ENCODE peak calls at places on chromosomes 3 and 15, in eight cellular contexts. C is SK-N-SH, K is fibroblast of lung, S is GM23248, H is HCT116, J is neuronal stem cell, D is MM.1S, X is endothelial cell of umbilical vein. W is an unnamed sample.

GRCh38 chr3:172152294-172152649 is 112.9 kb downstream of the FNDC3B start:
- DNase-seq in J (no peak), D (no peak), X (peak; percentile 73), H (no peak), C (no peak), S (no peak), K (no peak), W (no peak)

GRCh38 chr3:161177996-161178395 is 43.1 kb upstream of the NMD3 start:
- DNase-seq in C (no peak), X (no peak), H (no peak), D (no peak), J (no peak), S (no peak), K (no peak), W (no peak)

GRCh38 chr3:151935451-151935850 is 62.0 kb downstream of the SUCNR1 start:
- DNase-seq in K (peak; percentile 19), J (no peak), X (no peak), C (no peak), H (no peak), D (no peak), S (no peak), W (no peak)

GRCh38 chr3:120092444-120092843 is 1.8 kb downstream of the GSK3B start:
- DNase-seq in D (no peak), K (no peak), C (no peak), S (no peak), X (peak; percentile 34), H (no peak), J (no peak), W (no peak)

GRCh38 chr15:98085003-98085639 is 124.6 kb downstream of the ARRDC4 start:
- DNase-seq in X (peak; percentile 73), S (peak; percentile 72), C (peak; percentile 44), D (peak; percentile 58), J (peak; percentile 44), H (peak; percentile 56), K (peak; percentile 84), W (peak; percentile 63)

GRCh38 chr3:141336672-141337522 is 31.4 kb upstream of the ZBTB38 start:
- DNase-seq in H (no peak), S (peak; percentile 92), D (no peak), K (peak; percentile 68), X (no peak), J (no peak), C (no peak), W (no peak)

GRCh38 chr3:66104535-66104934 is 65.8 kb upstream of the MAGI1 start:
- DNase-seq in S (no peak), H (no peak), J (no peak), K (no peak), X (no peak), C (no peak), D (no peak), W (no peak)

GRCh38 chr3:129988429-129988828 is 13.9 kb downstream of the TRH start:
- DNase-seq in D (no peak), H (no peak), J (no peak), S (no peak), X (no peak), K (no peak), C (no peak), W (no peak)

GRCh38 chr3:132417695-132418520 is 606 bp downstream of the DNAJC13 start:
- DNase-seq in X (peak; percentile 86), C (peak; percentile 55), S (peak; percentile 81), H (no peak), J (no peak), K (peak; percentile 76), D (peak; percentile 81), W (peak; percentile 85)

GRCh38 chr3:122730240-122730639 is 49.6 kb downstream of the PARP14 start:
- DNase-seq in C (no peak), D (no peak), K (no peak), J (no peak), H (no peak), X (no peak), S (no peak), W (no peak)

GRCh38 chr3:53571264-53571663 is 76.9 kb downstream of the CACNA1D start:
- DNase-seq in H (no peak), D (no peak), K (no peak), X (no peak), C (no peak), S (no peak), J (no peak), W (no peak)

GRCh38 chr15:101535170-101535902 is 45.8 kb upstream of the PCSK6 start:
- DNase-seq in J (no peak), X (no peak), S (no peak), D (no peak), H (no peak), C (peak; percentile 22), K (no peak), W (peak; percentile 13)

GRCh38 chr3:194540268-194540937 is 53.6 kb upstream of the ATP13A3 start:
- DNase-seq in D (no peak), K (no peak), J (no peak), H (no peak), C (no peak), S (peak; percentile 65), X (peak; percentile 42), W (no peak)

GRCh38 chr3:101850327-101851048 is 1.2 kb downstream of the NFKBIZ start:
- DNase-seq in H (no peak), X (peak; percentile 53), C (peak; percentile 23), D (peak; percentile 75), J (no peak), K (peak; percentile 77), S (peak; percentile 81), W (no peak)

GRCh38 chr15:93894438-93894837 is 336.9 kb upstream of the MCTP2 start:
- DNase-seq in X (no peak), K (no peak), H (no peak), S (no peak), J (no peak), C (no peak), D (no peak), W (no peak)

GRCh38 chr3:171797265-171797679 is 13.0 kb downstream of the PLD1 start:
- DNase-seq in S (no peak), D (no peak), X (no peak), H (no peak), C (no peak), K (no peak), J (no peak), W (no peak)

GRCh38 chr3:69088033-69088432 is 3.3 kb downstream of the ARL6IP5 start:
- DNase-seq in D (peak; percentile 41), J (no peak), S (peak; percentile 77), K (peak; percentile 55), C (no peak), X (peak; percentile 33), H (no peak), W (no peak)
- H3K4me3 ChIP-seq in D (peak overlapping the region; percentile 55), J (no peak overlapping the region), S (peak overlapping the region; percentile 93), K (peak overlapping the region; percentile 81), C (no peak overlapping the region), X (no peak overlapping the region), H (no peak overlapping the region), W (no peak overlapping the region)

GRCh38 chr3:30626443-30627181 is 20.2 kb downstream of the TGFBR2 start:
- DNase-seq in D (no peak), C (no peak), S (peak; percentile 75), K (peak; percentile 61), J (no peak), X (no peak), H (peak; percentile 78), W (no peak)

GRCh38 chr3:30622047-30622545 is 15.7 kb downstream of the TGFBR2 start:
- DNase-seq in D (no peak), S (no peak), H (no peak), X (no peak), C (no peak), J (no peak), K (no peak), W (no peak)

GRCh38 chr3:30625541-30626438 is 19.4 kb downstream of the TGFBR2 start:
- DNase-seq in H (peak; percentile 80), C (no peak), K (peak; percentile 82), J (no peak), S (peak; percentile 55), D (no peak), X (peak; percentile 64), W (no peak)

GRCh38 chr3:30620402-30621360 is 14.3 kb downstream of the TGFBR2 start:
- DNase-seq in H (no peak), K (no peak), C (no peak), X (no peak), S (no peak), J (no peak), D (no peak), W (no peak)

GRCh38 chr3:30623375-30623774 is 17.0 kb downstream of the TGFBR2 start:
- DNase-seq in J (no peak), H (no peak), S (peak; percentile 37), X (no peak), C (no peak), D (no peak), K (no peak), W (no peak)
- H3K36me3 ChIP-seq in J (no peaks in the 10 kb centered on the region), H (no peaks in the 10 kb centered on the region), S (peaks cover 38% of the 10 kb centered on the region), X (peaks cover 11% of the 10 kb centered on the region), C (peaks cover 53% of the 10 kb centered on the region), D (no peaks in the 10 kb centered on the region), K (no peaks in the 10 kb centered on the region), W (no peaks in the 10 kb centered on the region)

DNA sequence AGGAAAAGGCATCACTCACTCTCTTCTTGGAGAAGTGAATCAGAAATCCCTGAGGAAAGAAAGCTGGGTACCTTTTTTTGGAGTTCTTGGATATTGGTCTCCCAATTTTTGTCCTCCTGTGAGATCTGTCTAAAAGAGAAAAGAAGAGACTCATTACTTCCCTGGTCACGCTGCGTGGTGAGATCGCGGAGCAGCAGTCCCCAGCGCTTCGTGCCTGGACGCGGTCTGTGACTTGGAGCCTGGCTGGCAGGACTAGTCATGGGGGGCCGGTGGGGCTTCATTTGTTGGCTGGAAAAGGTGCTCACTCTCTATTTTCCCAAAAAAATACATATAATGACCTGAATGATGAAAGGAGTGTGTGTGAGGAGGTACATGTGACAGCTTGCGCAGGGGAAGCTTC is 144.0 kb downstream of the OCA2 start:
- DNase-seq in J (no peak), D (no peak), X (no peak), S (no peak), C (no peak), H (no peak), K (no peak), W (no peak)
- H3K9ac ChIP-seq in J (no peak overlapping the region), D (no peak overlapping the region), X (no peak overlapping the region), S (no peak overlapping the region), C (no peak overlapping the region), H (no peak overlapping the region), K (no peak overlapping the region), W (no peak overlapping the region)

DNA sequence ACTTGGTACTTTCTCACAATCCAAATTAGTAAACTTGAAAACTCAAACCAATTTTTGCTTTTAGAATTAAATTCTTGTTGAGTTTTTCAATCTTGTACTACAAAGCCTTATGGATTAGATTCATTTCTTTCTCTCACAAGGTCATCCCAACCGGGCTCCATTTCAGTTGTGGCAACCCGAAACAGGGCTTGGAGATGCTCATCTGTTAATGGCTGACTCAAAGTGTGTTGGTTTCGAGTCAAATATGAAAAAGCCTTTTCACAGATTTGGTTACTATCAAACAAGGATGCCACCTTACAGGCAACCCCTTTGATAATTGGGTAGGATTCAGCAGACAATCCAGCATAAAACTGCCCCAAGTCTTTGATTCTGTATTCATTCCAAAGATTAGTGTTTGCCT is 1.8 kb downstream of the EPM2AIP1 start:
- DNase-seq in K (no peak), X (no peak), J (no peak), S (no peak), H (no peak), D (no peak), C (no peak), W (no peak)
- H3K4me3 ChIP-seq in K (peak overlapping the region; percentile 95), X (no peak overlapping the region), J (peak overlapping the region; percentile 78), S (peak overlapping the region; percentile 97), H (no peak overlapping the region), D (no peak overlapping the region), C (peak overlapping the region; percentile 94), W (no peak overlapping the region)